ENCODE peak calls at places on chromosomes 16 and 17, in five cellular contexts. R is GM12878, M is HepG2, G is HEK293T, P is K562. Q is an unnamed sample.

GRCh38 chr17:20927586-20927985 is 115.2 kb downstream of the USP22 start:
- DNase-seq in M (no peak), R (no peak), G (no peak), P (no peak), Q (no peak)

GRCh38 chr16:67917852-67918236 is 13.8 kb downstream of the CTRL start:
- DNase-seq in P (peak; percentile 71), R (no peak), G (no peak), M (peak; percentile 53), Q (no peak)

GRCh38 chr16:72221216-72221995 is 49.5 kb upstream of the PMFBP1 start:
- DNase-seq in M (no peak), R (no peak), P (no peak), G (no peak), Q (no peak)

GRCh38 chr17:38741853-38742421 is 6.2 kb downstream of the PCGF2 start:
- DNase-seq in P (no peak), R (no peak), M (no peak), G (no peak), Q (peak; percentile 65)

GRCh38 chr16:84985079-84986065 is 26.0 kb downstream of the ZDHHC7 start:
- DNase-seq in R (no peak), P (peak; percentile 41), M (no peak), G (no peak), Q (no peak)

GRCh38 chr16:29962344-29962994 is 590 bp downstream of the TMEM219 start:
- DNase-seq in M (peak; percentile 33), P (peak; percentile 7), R (no peak), G (no peak), Q (no peak)

GRCh38 chr17:80539022-80539421 is 5.6 kb upstream of the RPTOR start:
- DNase-seq in P (peak; percentile 36), M (no peak), R (no peak), G (no peak), Q (no peak)

GRCh38 chr17:51428668-51429486 is 168.5 kb downstream of the UTP18 start:
- DNase-seq in P (no peak), M (no peak), R (no peak), G (no peak), Q (no peak)

GRCh38 chr17:43908111-43908721 is 880 bp upstream of the MPP2 start:
- DNase-seq in R (no peak), G (peak; percentile 80), M (no peak), P (peak; percentile 69), Q (peak; percentile 86)

DNA sequence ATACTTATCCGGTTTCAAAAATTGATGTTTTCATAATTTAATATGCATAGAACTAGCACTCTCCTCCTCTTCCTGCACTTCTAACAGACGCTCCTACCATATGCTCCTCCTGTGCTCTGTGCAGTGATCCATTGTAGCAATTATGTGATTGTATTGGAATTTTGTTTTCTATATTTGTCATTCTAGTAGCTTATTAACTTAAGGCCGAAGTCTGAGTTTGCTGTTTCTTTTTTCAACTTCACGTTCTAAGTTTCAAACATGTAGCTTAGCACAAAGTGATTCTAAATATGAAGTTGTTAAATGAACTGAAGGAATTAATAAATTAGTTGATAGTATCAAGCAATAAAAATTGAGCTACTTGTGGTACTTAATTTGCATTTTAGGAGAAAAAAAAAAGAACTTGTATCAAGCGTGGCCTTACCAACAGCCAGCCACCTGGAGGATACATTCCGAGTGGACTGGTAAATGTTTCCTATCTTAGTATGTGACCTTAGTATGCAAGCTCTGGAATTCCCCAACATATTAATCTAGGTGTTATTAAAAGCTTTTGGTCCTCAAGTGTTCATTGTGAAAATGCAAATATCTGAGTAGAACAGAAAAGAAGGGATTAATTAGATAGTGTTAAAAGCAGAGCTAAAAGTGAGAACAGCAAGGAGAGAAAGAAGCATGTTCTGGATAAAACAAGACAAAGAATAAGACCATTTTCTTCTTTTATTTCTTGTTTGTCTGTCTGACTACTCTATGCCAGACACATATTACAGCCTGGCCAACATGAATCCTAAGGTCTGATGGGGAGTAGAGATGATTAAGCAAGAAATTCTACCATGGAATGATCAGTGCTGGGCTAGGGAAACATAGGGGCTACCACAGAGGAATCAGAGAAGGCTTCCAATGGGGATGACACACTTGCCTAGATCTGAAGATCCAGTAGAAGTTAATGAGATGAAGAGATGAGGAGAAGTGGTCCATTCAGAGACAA is 290.4 kb upstream of the MON1B start:
- DNase-seq in M (no peak), P (no peak), G (no peak), R (no peak), Q (no peak)
- TF ChIP-seq FOXM1 in M (no peak), P (no peak), G (no peak), R (no peak), Q (no peak)

GRCh38 chr17:32159586-32160438 is 17.5 kb downstream of the RHOT1 start:
- DNase-seq in G (no peak), P (no peak), M (no peak), R (no peak), Q (no peak)

GRCh38 chr17:32157225-32157624 is 14.9 kb downstream of the RHOT1 start:
- DNase-seq in R (no peak), M (no peak), G (no peak), P (no peak), Q (no peak)

GRCh38 chr17:32160526-32160925 is 18.2 kb downstream of the RHOT1 start:
- DNase-seq in G (no peak), P (no peak), R (no peak), M (no peak), Q (no peak)

GRCh38 chr17:32161029-32161428 is 18.7 kb downstream of the RHOT1 start:
- DNase-seq in P (no peak), G (no peak), R (no peak), M (no peak), Q (no peak)

DNA sequence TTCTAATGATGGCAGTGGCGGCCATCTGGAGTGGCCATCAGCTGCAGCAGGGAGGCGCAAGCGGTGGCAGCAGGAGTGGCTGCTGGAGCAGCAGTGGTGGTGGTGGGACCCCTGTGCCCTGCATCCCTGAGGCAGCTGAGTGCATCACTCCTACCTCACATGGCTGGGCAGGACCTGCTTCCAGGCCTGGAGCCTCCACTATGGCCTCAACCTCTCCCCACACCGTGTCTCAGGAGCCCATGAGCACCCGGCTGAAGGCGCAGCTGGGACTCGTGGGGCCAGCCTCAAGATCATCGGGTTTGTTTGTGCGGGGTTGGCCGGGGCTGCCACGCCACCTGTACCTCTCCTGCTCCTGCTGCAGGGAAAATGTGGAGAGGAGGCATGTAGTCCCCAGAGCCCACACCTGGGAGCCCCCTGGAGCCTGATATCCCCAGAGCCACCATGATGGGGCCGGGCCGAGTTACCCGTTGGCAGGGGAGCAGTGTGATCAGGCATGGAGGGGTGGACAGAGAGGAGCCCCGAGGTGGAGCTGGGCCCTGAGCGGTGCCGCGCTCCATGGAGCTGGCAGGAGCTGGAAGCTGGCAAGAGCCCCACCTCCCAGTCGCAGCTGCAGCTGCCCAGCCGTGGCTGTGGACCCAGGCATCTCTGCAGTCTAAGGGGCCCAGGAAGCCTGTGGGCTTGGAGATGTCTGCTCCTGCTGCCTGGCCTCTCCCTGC is 16.7 kb downstream of the RHOT1 start:
- DNase-seq in R (no peak), P (no peak), M (no peak), G (no peak), Q (no peak)
- TF ChIP-seq FOXM1 in R (no peak), P (no peak), M (no peak), G (no peak), Q (no peak)

DNA sequence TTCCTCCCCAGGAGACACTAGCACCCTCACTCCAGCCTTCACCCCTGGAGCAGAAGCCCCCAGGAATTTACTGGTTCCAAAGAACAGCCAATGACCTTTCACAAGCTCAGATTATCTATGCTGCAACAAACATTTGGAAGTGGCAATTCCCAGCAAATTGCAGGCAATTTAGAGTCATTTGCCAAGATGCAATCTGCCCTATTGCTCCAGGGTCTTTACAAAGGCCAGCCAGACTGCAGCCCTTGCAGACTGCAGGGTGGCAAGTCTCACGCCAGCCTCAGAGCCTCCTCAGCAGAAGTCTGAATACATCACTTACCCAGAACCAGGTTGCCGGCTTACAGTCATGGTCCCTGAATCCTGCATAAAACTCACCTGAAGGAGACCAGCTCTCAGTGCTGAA is 21.8 kb downstream of the AXIN1 start:
- DNase-seq in P (no peak), M (no peak), R (no peak), G (no peak), Q (peak; percentile 83)
- TF ChIP-seq FOXM1 in P (no peak), M (no peak), R (no peak), G (no peak), Q (no peak)

GRCh38 chr17:71084838-71085237 is 915.5 kb downstream of the KCNJ2 start:
- DNase-seq in G (no peak), M (no peak), P (no peak), R (no peak), Q (no peak)

GRCh38 chr17:71080937-71081336 is 911.6 kb downstream of the KCNJ2 start:
- DNase-seq in M (no peak), P (no peak), R (no peak), G (no peak), Q (no peak)

GRCh38 chr17:71085238-71086033 is 916.1 kb downstream of the KCNJ2 start:
- DNase-seq in R (no peak), G (peak; percentile 35), P (peak; percentile 8), M (peak; percentile 48), Q (peak; percentile 30)

GRCh38 chr17:71081666-71082065 is 912.3 kb downstream of the KCNJ2 start:
- DNase-seq in R (no peak), P (no peak), G (no peak), M (no peak), Q (no peak)

DNA sequence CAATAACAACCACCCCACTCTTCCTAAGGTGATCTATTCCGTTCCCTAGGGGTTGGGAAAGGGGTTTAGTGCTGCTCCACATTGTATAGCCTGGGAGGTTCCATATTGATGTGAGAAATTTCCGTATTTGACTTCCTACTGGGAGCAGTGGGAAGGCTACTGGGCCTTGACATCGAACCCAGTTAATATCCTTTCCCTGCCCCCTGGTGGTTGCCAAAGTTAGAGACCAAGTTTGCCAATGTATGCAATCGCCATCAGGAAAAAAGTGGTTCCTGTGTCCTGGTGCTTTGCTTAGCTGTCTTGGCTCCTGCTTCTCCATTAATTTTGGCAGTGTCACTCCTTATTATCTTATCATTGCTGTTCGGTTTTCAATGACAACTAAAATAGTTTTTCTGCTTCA is 914.9 kb downstream of the KCNJ2 start:
- DNase-seq in G (peak; percentile 53), P (peak; percentile 5), R (no peak), M (peak; percentile 26), Q (peak; percentile 28)
- TF ChIP-seq FOXM1 in G (no peak), P (no peak), R (no peak), M (no peak), Q (no peak)

GRCh38 chr17:8875957-8876356 is 8.5 kb upstream of the PIK3R6 start:
- DNase-seq in M (no peak), G (no peak), R (no peak), P (no peak), Q (no peak)
- TF ChIP-seq FOXM1 in M (no peak), G (no peak), R (no peak), P (no peak), Q (no peak)